ENCODE peak calls at places on chromosomes 7 and 10, in eight cellular contexts. S is thyroid gland, L is upper lobe of left lung, A is right lobe of liver, U is gastrocnemius medialis, Z is body of pancreas, I is Peyer's patch, O is A549. E is an unnamed sample.

GRCh38 chr10:6176691-6177231 is 26.0 kb upstream of the PFKFB3 start:
- DNase-seq in S (no peak), L (peak), A (no peak), U (peak), Z (no peak), I (no peak), O (no peak), E (no peak)

GRCh38 chr10:128040681-128041080 is 85.5 kb downstream of the MKI67 start:
- DNase-seq in S (no peak), L (no peak), A (no peak), U (no peak), Z (no peak), I (no peak), O (no peak), E (no peak)

GRCh38 chr10:110378533-110379108 is 73.9 kb upstream of the SMNDC1 start:
- DNase-seq in S (no peak), L (no peak), A (no peak), U (no peak), Z (no peak), I (peak), O (no peak), E (no peak)

GRCh38 chr10:101779544-101780186 is 3.6 kb downstream of the NPM3 start:
- DNase-seq in S (peak), L (peak), A (peak), U (peak), Z (peak), I (peak), O (peak), E (peak)

GRCh38 chr7:158819571-158820203 is 9.6 kb downstream of the ESYT2 start:
- DNase-seq in S (no peak), L (no peak), A (no peak), U (no peak), Z (no peak), I (no peak), O (no peak), E (no peak)

GRCh38 chr10:88168171-88169036 is 305.0 kb downstream of the PTEN start:
- DNase-seq in S (no peak), L (no peak), A (no peak), U (no peak), Z (no peak), I (no peak), O (no peak), E (no peak)

GRCh38 chr7:95199779-95200558 is 124.4 kb downstream of the PON1 start:
- DNase-seq in S (peak), L (peak), A (no peak), U (no peak), Z (peak), I (no peak), O (peak), E (peak)

GRCh38 chr10:70267161-70267933 is 16.5 kb downstream of the NPFFR1 start:
- DNase-seq in S (no peak), L (peak), A (no peak), U (no peak), Z (peak), I (no peak), O (peak), E (peak)

GRCh38 chr10:6135039-6135438 is 46.2 kb downstream of the RBM17 start:
- DNase-seq in S (no peak), L (no peak), A (no peak), U (no peak), Z (no peak), I (no peak), O (no peak), E (no peak)

GRCh38 chr10:97904026-97904410 is 54.4 kb downstream of the GOLGA7B start:
- DNase-seq in S (no peak), L (no peak), A (peak), U (no peak), Z (no peak), I (no peak), O (no peak), E (no peak)
- TF ChIP-seq CTCF in S (no peak), L (no peak), A (no peak), U (no peak), Z (no peak), I (no peak), O (no peak), E (no peak)

GRCh38 chr10:5095687-5096086 is 1.5 kb downstream of the AKR1C3 start:
- DNase-seq in S (no peak), L (no peak), A (no peak), U (no peak), Z (no peak), I (no peak), O (no peak), E (no peak)

GRCh38 chr10:5092375-5092774 is 1.8 kb upstream of the AKR1C3 start:
- DNase-seq in S (no peak), L (no peak), A (no peak), U (no peak), Z (no peak), I (no peak), O (no peak), E (no peak)

GRCh38 chr10:5096108-5096507 is 1.9 kb downstream of the AKR1C3 start:
- DNase-seq in S (no peak), L (no peak), A (no peak), U (no peak), Z (no peak), I (no peak), O (no peak), E (no peak)

GRCh38 chr10:5092848-5093790 is 1.1 kb upstream of the AKR1C3 start:
- DNase-seq in S (no peak), L (no peak), A (no peak), U (no peak), Z (no peak), I (no peak), O (no peak), E (no peak)

DNA sequence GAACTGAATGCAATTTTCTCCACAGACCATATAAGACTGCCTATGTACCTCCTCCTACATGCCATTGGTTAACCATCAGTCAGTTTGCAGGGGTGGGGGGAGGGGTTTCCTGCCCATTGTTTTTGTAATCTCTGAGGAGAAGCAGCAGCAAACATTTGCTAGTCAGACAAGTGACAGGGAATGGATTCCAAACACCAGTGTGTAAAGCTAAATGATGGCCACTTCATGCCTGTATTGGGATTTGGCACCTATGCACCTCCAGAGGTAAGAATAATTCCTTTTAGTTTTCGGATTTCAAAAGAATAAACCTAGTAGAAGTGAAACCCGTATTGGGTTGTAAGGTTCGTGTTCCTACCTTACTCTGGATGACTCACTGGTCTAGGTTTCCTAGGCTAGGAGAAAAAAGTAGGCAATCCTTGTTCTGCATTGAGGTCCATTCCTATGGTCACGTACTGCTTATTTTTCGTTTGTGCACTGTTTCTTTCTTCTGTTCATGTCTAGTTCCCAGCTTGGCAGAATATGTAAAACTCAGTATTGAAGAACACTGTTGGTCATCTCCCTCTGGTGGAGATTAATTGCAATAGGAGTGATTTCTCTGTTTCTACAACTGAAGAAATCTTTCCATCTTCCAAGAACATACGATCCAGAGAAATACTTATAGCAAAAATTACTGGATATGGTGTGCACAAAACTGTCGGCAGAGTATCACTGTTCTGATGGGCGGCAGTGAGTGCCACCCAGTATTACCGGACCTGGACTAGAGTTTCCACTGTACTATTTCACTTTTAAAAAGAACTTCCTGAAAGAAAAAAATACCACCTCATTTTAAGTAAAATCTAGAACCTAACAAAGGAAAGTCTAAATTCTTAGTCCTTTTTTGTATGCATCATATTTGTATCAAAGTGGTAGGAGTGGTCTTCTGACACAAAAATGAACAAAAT is at the start of gene AKR1C3:
- DNase-seq in S (no peak), L (no peak), A (no peak), U (no peak), Z (peak), I (peak), O (peak), E (no peak)
- TF ChIP-seq POLR2A in S (no peak), L (peak), A (peak), U (peak), Z (no peak), I (peak), O (peak), E (no peak)

GRCh38 chr10:64091889-64092288 is 570.7 kb downstream of the REEP3 start:
- DNase-seq in S (no peak), L (no peak), A (no peak), U (no peak), Z (no peak), I (no peak), O (no peak), E (no peak)
- TF ChIP-seq CTCF in S (no peak), L (no peak), A (peak), U (no peak), Z (no peak), I (peak), O (no peak), E (no peak)

GRCh38 chr7:74560081-74560719 is 97.3 kb upstream of the GTF2I start:
- DNase-seq in S (no peak), L (no peak), A (no peak), U (no peak), Z (no peak), I (no peak), O (no peak), E (no peak)
- TF ChIP-seq POLR2A in S (no peak), L (no peak), A (no peak), U (no peak), Z (no peak), I (no peak), O (no peak), E (no peak)

GRCh38 chr7:107982918-107983389 is 20.0 kb downstream of the LAMB1 start:
- DNase-seq in S (no peak), L (no peak), A (no peak), U (no peak), Z (no peak), I (no peak), O (peak), E (no peak)
- TF ChIP-seq CTCF in S (no peak), L (no peak), A (no peak), U (no peak), Z (no peak), I (no peak), O (no peak), E (no peak)

E was measured in adrenal gland.